ENCODE peak calls at places on chromosomes 1 and 21, in five cellular contexts. E is hepatocyte; R is endodermal cell; S is upper lobe of right lung; O is CD8-positive, alpha-beta T cell. Z is an unnamed sample.

GRCh38 chr1:3473381-3473844 is 18.9 kb downstream of the ARHGEF16 start:
- DNase-seq in E (no peak), R (no peak), S (no peak), O (no peak), Z (no peak)

GRCh38 chr1:90335566-90335965 is 340.7 kb downstream of the ZNF326 start:
- DNase-seq in E (no peak), R (no peak), S (no peak), O (no peak), Z (no peak)

GRCh38 chr1:37016121-37016520 is 18.2 kb downstream of the GRIK3 start:
- DNase-seq in E (no peak), R (no peak), S (no peak), O (no peak), Z (no peak)

GRCh38 chr1:27650527-27651175 is 15.7 kb upstream of the FGR start:
- DNase-seq in E (peak; percentile 39), R (peak; percentile 86), S (no peak), O (no peak), Z (no peak)

GRCh38 chr1:110067957-110068645 is 2.4 kb downstream of the ALX3 start:
- DNase-seq in E (no peak), R (peak; percentile 84), S (no peak), O (no peak), Z (no peak)

GRCh38 chr1:210647406-210648333 is 319.0 kb downstream of the HHAT start:
- DNase-seq in E (no peak), R (no peak), S (no peak), O (no peak), Z (no peak)

GRCh38 chr1:40922969-40923368 is 56.5 kb upstream of the CTPS1 start:
- DNase-seq in E (no peak), R (peak; percentile 63), S (peak; percentile 43), O (no peak), Z (no peak)

GRCh38 chr1:223708001-223708359 is 4.4 kb upstream of the CAPN2 start:
- DNase-seq in E (no peak), R (peak; percentile 43), S (no peak), O (no peak), Z (peak; percentile 71)

GRCh38 chr1:81695741-81696140 is 105.0 kb upstream of the ADGRL2 start:
- DNase-seq in E (peak; percentile 36), R (no peak), S (no peak), O (no peak), Z (no peak)

GRCh38 chr1:58857673-58858343 is 74.0 kb upstream of the JUN start:
- DNase-seq in E (no peak), R (no peak), S (no peak), O (no peak), Z (no peak)

GRCh38 chr1:44609412-44609767 is 64.9 kb downstream of the TMEM53 start:
- DNase-seq in E (peak; percentile 53), R (peak; percentile 97), S (no peak), O (no peak), Z (peak; percentile 61)

GRCh38 chr1:81118550-81118949 is 682.2 kb upstream of the ADGRL2 start:
- DNase-seq in E (no peak), R (no peak), S (no peak), O (no peak), Z (no peak)

GRCh38 chr1:111559736-111560279 is 56.4 kb upstream of the ADORA3 start:
- DNase-seq in E (no peak), R (no peak), S (no peak), O (no peak), Z (peak; percentile 24)

GRCh38 chr21:42439284-42440186 is 35.8 kb downstream of the UBASH3A start:
- DNase-seq in E (no peak), R (no peak), S (no peak), O (no peak), Z (no peak)

GRCh38 chr1:34162852-34163766 is 1.9 kb downstream of the CSMD2 start:
- DNase-seq in E (peak; percentile 92), R (peak; percentile 95), S (peak; percentile 89), O (no peak), Z (peak; percentile 12)

GRCh38 chr1:53734650-53735211 is 4.2 kb downstream of the GLIS1 start:
- DNase-seq in E (peak; percentile 35), R (peak; percentile 65), S (no peak), O (no peak), Z (no peak)

GRCh38 chr1:67832737-67833594 is at the start of gene GNG12:
- DNase-seq in E (peak; percentile 87), R (peak; percentile 93), S (peak; percentile 86), O (no peak), Z (peak; percentile 79)

GRCh38 chr1:90612033-90612432 is 105.1 kb downstream of the BARHL2 start:
- DNase-seq in E (no peak), R (no peak), S (no peak), O (no peak), Z (no peak)

GRCh38 chr1:145799806-145800205 is 24.1 kb downstream of the RNF115 start:
- DNase-seq in E (no peak), R (no peak), S (no peak), O (no peak), Z (no peak)

GRCh38 chr1:77532641-77533040 is 149.8 kb downstream of the ZZZ3 start:
- DNase-seq in E (no peak), R (no peak), S (no peak), O (no peak), Z (no peak)

GRCh38 chr1:98053471-98054366 is 132.9 kb upstream of the DPYD start:
- DNase-seq in E (peak; percentile 86), R (peak; percentile 93), S (peak; percentile 85), O (no peak), Z (peak; percentile 55)

GRCh38 chr21:14120091-14120734 is 90.5 kb downstream of the LIPI start:
- DNase-seq in E (peak; percentile 33), R (peak; percentile 90), S (no peak), O (no peak), Z (peak; percentile 51)

DNA sequence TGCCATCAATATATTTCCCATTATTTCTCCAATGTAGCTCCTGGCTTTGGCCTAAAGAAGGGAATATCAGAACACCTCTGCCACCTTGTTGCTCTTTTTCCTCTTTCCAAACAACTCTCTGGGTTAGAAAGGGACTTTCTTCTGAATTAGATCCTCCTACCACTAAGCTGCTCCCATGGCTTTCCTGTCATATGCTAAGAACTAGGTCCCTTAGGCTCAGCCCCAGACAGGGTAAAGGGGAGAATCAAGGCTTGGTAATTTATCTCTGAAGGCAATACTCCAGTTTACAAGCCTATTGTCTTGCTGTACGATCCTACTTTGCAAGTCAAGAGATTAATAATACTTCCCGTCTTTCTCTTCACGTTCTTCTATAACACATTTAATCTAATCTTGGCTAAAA is 373.2 kb upstream of the DAB1 start:
- DNase-seq in E (no peak), R (no peak), S (no peak), O (no peak), Z (no peak)
- H3K4me3 ChIP-seq in E (no peak overlapping the region), R (no peak overlapping the region), S (no peak overlapping the region), O (no peak overlapping the region), Z (no peak overlapping the region)

GRCh38 chr1:160064746-160065145 is 5.2 kb downstream of the KCNJ10 start:
- DNase-seq in E (no peak), R (no peak), S (no peak), O (no peak), Z (no peak)

GRCh38 chr1:160061376-160062100 is 8.4 kb downstream of the KCNJ10 start:
- DNase-seq in E (no peak), R (peak; percentile 65), S (peak; percentile 57), O (no peak), Z (no peak)

GRCh38 chr1:160058087-160058486 is 11.9 kb downstream of the KCNJ10 start:
- DNase-seq in E (no peak), R (peak; percentile 49), S (no peak), O (no peak), Z (no peak)

GRCh38 chr1:160064164-160064563 is 5.8 kb downstream of the KCNJ10 start:
- DNase-seq in E (no peak), R (no peak), S (no peak), O (no peak), Z (no peak)

DNA sequence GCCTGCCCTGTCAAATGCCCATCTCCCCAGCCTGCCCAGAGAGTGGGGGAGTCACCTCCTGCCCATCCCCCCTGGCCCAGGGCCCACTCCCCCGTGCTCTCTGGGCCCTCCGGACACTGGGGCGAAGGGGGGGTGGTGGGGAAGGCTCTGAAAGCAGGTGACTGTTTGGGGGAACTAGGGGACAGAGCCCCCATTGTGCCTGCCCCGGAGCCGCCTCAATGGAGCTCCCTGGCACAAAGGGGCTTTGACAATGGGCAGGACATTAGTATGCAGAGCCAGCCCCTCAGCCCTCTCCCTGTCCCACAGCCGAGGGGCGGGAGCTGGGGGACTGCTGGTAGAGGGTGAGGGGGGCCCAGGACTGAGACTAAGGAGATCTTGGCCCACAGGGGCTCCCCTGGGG is 7.8 kb downstream of the KCNJ10 start:
- DNase-seq in E (no peak), R (no peak), S (peak; percentile 55), O (no peak), Z (no peak)
- H3K27ac ChIP-seq in E (no peak overlapping the region), R (peak overlapping the region; percentile 68), S (no peak overlapping the region), O (no peak overlapping the region), Z (no peak overlapping the region)

DNA sequence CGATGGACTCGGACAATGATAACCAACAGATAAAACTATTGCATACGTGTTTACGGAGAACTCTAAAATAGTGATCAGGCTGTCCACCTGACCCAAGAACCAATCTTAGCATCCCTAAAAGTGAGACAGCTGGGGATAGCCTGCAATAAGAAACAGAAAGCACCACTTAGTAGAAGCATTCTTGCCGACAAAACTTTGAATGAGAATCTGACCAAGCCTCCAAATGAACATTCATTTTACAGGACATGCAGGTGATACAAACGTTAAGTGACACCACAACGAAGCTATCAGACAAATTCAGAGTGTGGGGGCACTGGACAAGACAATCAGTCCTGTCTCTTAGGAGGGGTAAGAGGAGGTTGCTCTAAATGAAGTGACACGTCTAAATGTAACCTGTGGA is 1.2 kb downstream of the PSMG1 start:
- DNase-seq in E (no peak), R (no peak), S (no peak), O (no peak), Z (no peak)
- H3K4me3 ChIP-seq in E (peak overlapping the region; percentile 79), R (peak overlapping the region; percentile 92), S (peak overlapping the region; percentile 91), O (peak overlapping the region; percentile 89), Z (peak overlapping the region; percentile 25)

GRCh38 chr1:119081267-119081666 is 59.2 kb downstream of the WARS2 start:
- DNase-seq in E (no peak), R (no peak), S (no peak), O (no peak), Z (no peak)

GRCh38 chr1:119083479-119083878 is 57.0 kb downstream of the WARS2 start:
- DNase-seq in E (no peak), R (no peak), S (no peak), O (no peak), Z (no peak)

GRCh38 chr1:119081705-119082104 is 58.7 kb downstream of the WARS2 start:
- DNase-seq in E (no peak), R (no peak), S (no peak), O (no peak), Z (no peak)

GRCh38 chr1:119080586-119080985 is 59.9 kb downstream of the WARS2 start:
- DNase-seq in E (no peak), R (peak; percentile 84), S (no peak), O (no peak), Z (no peak)

DNA sequence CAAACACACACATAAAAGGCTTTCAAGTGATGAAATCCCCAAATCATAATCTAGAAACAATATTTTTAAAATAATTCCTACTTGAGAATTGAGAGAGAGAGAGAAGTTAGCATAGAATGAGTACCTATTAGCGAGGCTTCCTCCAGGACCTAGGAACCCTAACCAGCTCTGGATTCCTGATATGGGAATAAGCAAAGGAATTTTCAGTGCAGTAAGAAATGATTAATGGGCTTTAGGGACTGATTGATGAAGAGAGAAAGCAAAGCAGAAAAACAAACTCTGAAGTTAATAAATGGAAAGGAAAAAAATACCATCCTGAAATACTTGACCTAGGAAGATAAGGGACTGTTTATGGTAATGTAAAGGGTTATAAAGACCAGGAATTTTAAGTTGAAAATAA is 60.6 kb downstream of the WARS2 start:
- DNase-seq in E (no peak), R (no peak), S (no peak), O (no peak), Z (no peak)
- H3K27ac ChIP-seq in E (no peak overlapping the region), R (no peak overlapping the region), S (no peak overlapping the region), O (no peak overlapping the region), Z (no peak overlapping the region)

Z was measured in small intestine.